ENCODE peak calls at places on chromosomes 1 and 21, in eight cellular contexts. P is left ventricle myocardium inferior; N is COR-L47; Q is suprapubic skin; Z is T-helper 2 cell; K is activated naive CD4-positive, alpha-beta T cell; B is NCI-H1105 treated with DMSO at 0.1 percent for 48 hours; C is T-cell. H is an unnamed sample.

GRCh38 chr1:38587734-38588133 is 271.8 kb downstream of the RRAGC start:
- DNase-seq in Z (no peak), K (no peak), N (no peak), C (no peak), P (peak), Q (peak), B (no peak), H (no peak)

GRCh38 chr1:61887921-61888564 is 145.8 kb downstream of the PATJ start:
- DNase-seq in K (no peak), N (no peak), Z (no peak), P (peak), C (no peak), Q (no peak), B (no peak), H (no peak)

GRCh38 chr1:85321237-85321964 is 45.0 kb upstream of the BCL10 start:
- DNase-seq in C (no peak), K (no peak), Z (no peak), N (no peak), P (no peak), B (no peak), Q (no peak), H (no peak)

GRCh38 chr1:227778401-227778947 is 37.0 kb upstream of the PRSS38 start:
- DNase-seq in P (no peak), C (no peak), B (no peak), N (no peak), Z (no peak), Q (no peak), K (no peak), H (no peak)

GRCh38 chr1:162388615-162389014 is 7.1 kb downstream of the C1orf226 start:
- DNase-seq in C (no peak), N (no peak), P (no peak), Q (no peak), Z (no peak), K (no peak), B (no peak), H (no peak)

GRCh38 chr1:231600461-231600976 is 26.1 kb upstream of the DISC1 start:
- DNase-seq in Z (no peak), P (no peak), B (no peak), Q (no peak), C (no peak), N (no peak), K (no peak), H (no peak)

GRCh38 chr1:109825774-109826173 is 62.1 kb upstream of the EPS8L3 start:
- DNase-seq in C (no peak), Z (no peak), B (no peak), P (no peak), N (no peak), Q (no peak), K (no peak), H (no peak)

GRCh38 chr21:17780539-17780938 is 38.6 kb downstream of the C21orf91 start:
- DNase-seq in C (peak), K (no peak), P (no peak), B (no peak), Q (no peak), N (no peak), Z (no peak), H (no peak)

GRCh38 chr1:203937678-203938330 is 76.4 kb downstream of the SNRPE start:
- DNase-seq in C (no peak), Z (no peak), Q (no peak), B (no peak), P (no peak), K (no peak), N (no peak), H (peak)

GRCh38 chr1:77030401-77031100 is 163.3 kb downstream of the ST6GALNAC5 start:
- DNase-seq in Z (no peak), K (no peak), Q (no peak), C (no peak), B (no peak), N (no peak), P (no peak), H (no peak)

GRCh38 chr1:53585116-53585515 is 125.9 kb downstream of the DMRTB1 start:
- DNase-seq in N (no peak), Q (peak), P (no peak), K (peak), C (peak), B (no peak), Z (no peak), H (no peak)

GRCh38 chr1:51910618-51911017 is 32.1 kb upstream of the NRDC start:
- DNase-seq in C (no peak), B (no peak), Z (no peak), P (no peak), N (no peak), Q (no peak), K (no peak), H (no peak)

GRCh38 chr1:176193663-176194062 is 13.4 kb downstream of the COP1 start:
- DNase-seq in P (no peak), Q (no peak), K (no peak), C (no peak), Z (no peak), N (no peak), B (no peak), H (no peak)

GRCh38 chr1:223233410-223234163 is 90.5 kb upstream of the TLR5 start:
- DNase-seq in Z (no peak), C (no peak), Q (peak), N (no peak), P (no peak), B (no peak), K (no peak), H (no peak)

GRCh38 chr1:6695861-6696260 is 5.8 kb downstream of the DNAJC11 start:
- DNase-seq in P (no peak), N (no peak), Q (no peak), B (no peak), Z (no peak), C (no peak), K (no peak), H (no peak)

GRCh38 chr1:119159096-119159495 is 18.6 kb upstream of the WARS2 start:
- DNase-seq in P (no peak), C (no peak), B (no peak), Q (no peak), K (no peak), Z (no peak), N (no peak), H (no peak)

GRCh38 chr1:46445773-46446256 is 43.8 kb upstream of the DMBX1 start:
- DNase-seq in N (no peak), K (no peak), P (no peak), Q (no peak), C (no peak), Z (no peak), B (no peak), H (no peak)

GRCh38 chr1:1293258-1293617 is 13.0 kb downstream of the SCNN1D start:
- DNase-seq in Z (no peak), K (no peak), C (no peak), N (no peak), B (no peak), Q (no peak), P (no peak), H (no peak)

GRCh38 chr1:244239261-244239770 is 188.2 kb downstream of the ZBTB18 start:
- DNase-seq in N (peak), Z (no peak), P (no peak), B (peak), C (no peak), K (no peak), Q (peak), H (no peak)

GRCh38 chr1:231200417-231201031 is 38.7 kb downstream of the TRIM67 start:
- DNase-seq in Q (no peak), Z (no peak), C (no peak), P (no peak), K (no peak), B (no peak), N (no peak), H (no peak)

GRCh38 chr1:25080294-25081209 is 150.5 kb upstream of the RUNX3 start:
- DNase-seq in N (no peak), Z (no peak), C (no peak), Q (no peak), B (no peak), P (no peak), K (no peak), H (no peak)

GRCh38 chr1:31931241-31932225 is 6.6 kb downstream of the PTP4A2 start:
- DNase-seq in N (no peak), K (no peak), B (no peak), Z (no peak), C (no peak), Q (no peak), P (no peak), H (no peak)

GRCh38 chr1:185567006-185567405 is 167.2 kb upstream of the HMCN1 start:
- DNase-seq in Z (no peak), K (peak), N (no peak), P (no peak), Q (no peak), C (peak), B (peak), H (no peak)

H was measured in iPS-NIHi11.